ENCODE peak calls at places on chromosomes 7 and 10, in four cellular contexts. J is upper lobe of right lung, V is HCT116, I is PC-3. B is an unnamed sample. For H3K4me1 and H3K27me3, the result is how much of the 10 kb centered on the place peaks cover.

GRCh38 chr10:13959443-13960359 is 371.0 kb downstream of the FRMD4A start:
- DNase-seq in I (no peak), J (no peak), V (no peak), B (no peak)

GRCh38 chr7:31864646-31865045 is 177.6 kb downstream of the PPP1R17 start:
- DNase-seq in J (no peak), I (peak), V (no peak), B (no peak)

GRCh38 chr7:128000854-128001265 is 30.4 kb downstream of the LRRC4 start:
- DNase-seq in V (no peak), J (no peak), I (no peak), B (no peak)

GRCh38 chr10:88243847-88244730 is 339.0 kb downstream of the RNLS start:
- DNase-seq in I (no peak), J (peak), V (no peak), B (no peak)

GRCh38 chr10:98309366-98310355 is 41.7 kb upstream of the LOXL4 start:
- DNase-seq in I (peak), V (peak), J (peak), B (peak)

GRCh38 chr7:108247646-108248045 is 117.5 kb upstream of the LAMB4 start:
- DNase-seq in I (peak), V (no peak), J (no peak), B (no peak)

GRCh38 chr10:19922236-19922963 is 106.2 kb downstream of the PLXDC2 start:
- DNase-seq in J (no peak), V (no peak), I (peak), B (no peak)

GRCh38 chr7:84200859-84201258 is 6.3 kb upstream of the SEMA3A start:
- DNase-seq in I (peak), J (no peak), V (no peak), B (no peak)

GRCh38 chr10:69731184-69731583 is 70.5 kb upstream of the COL13A1 start:
- DNase-seq in I (peak), J (peak), V (no peak), B (no peak)

GRCh38 chr7:101537205-101537604 is 91.9 kb downstream of the MYL10 start:
- DNase-seq in I (peak), V (no peak), J (no peak), B (no peak)

GRCh38 chr10:58319599-58319998 is 15.2 kb upstream of the UBE2D1 start:
- DNase-seq in V (no peak), J (no peak), I (peak), B (no peak)

DNA sequence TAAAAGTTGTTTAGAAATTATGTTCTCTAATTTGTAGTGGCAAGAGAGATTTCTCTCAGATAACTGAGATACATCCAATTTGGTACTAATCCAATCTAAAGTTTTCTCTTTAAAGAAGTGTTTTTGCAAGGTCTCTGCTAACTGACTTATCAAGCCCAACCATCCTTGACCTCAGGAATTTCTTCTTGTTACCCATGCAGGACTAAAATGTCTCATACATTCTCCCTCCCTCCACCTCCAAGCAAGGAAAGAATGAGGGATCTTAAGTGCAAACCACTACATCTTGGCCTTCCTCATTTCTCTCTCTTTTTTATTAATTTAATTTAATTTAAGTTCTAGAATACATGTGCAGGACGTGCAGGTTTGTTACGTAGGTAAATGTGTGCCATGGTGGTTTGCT is 12.8 kb downstream of the NRAP start:
- DNase-seq in I (no peak), V (no peak), J (no peak), B (no peak)
- H3K4me1 ChIP-seq in I (under half), V (under half), J (under half), B (under half)

GRCh38 chr10:78945838-78946237 is 122.9 kb upstream of the ZMIZ1 start:
- DNase-seq in V (no peak), I (no peak), J (no peak), B (no peak)
- H3K27me3 ChIP-seq in V (under half), I (under half), J (under half), B (under half)

GRCh38 chr10:86960003-86960862 is 1.8 kb downstream of the SNCG start:
- DNase-seq in J (no peak), I (peak), V (peak), B (peak)
- H3K4me1 ChIP-seq in J (under half), I (under half), V (half or more), B (under half)

GRCh38 chr10:101294109-101294508 is 59.9 kb upstream of the BTRC start:
- DNase-seq in I (no peak), J (no peak), V (no peak), B (no peak)
- H3K27me3 ChIP-seq in I (under half), J (half or more), V (under half), B (under half)

DNA sequence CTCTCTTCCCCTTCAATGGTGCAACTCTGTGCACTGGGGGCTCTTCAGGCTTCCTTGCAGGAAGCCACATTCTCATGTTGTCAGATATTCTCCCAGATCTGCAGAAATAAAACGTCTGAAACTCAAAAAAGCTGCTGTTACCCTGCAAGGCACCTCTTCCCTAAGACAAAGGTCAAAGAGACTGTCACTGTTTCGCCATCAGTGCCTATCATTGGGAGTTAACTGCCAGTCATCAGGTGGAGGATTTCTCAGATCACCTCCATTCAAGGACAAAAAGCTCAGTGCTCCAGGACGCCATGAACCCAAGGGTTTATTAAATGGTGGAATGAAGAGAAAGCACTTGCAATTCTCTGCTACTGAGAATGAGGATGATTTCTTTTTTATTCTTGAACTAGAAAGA is 144.6 kb upstream of the PALS2 start:
- DNase-seq in J (no peak), V (no peak), I (no peak), B (no peak)
- H3K4me1 ChIP-seq in J (under half), V (under half), I (under half), B (under half)

GRCh38 chr7:50564630-50565558 is at the start of gene DDC:
- DNase-seq in V (no peak), J (no peak), I (no peak), B (peak)
- H3K27me3 ChIP-seq in V (under half), J (under half), I (under half), B (under half)

DNA sequence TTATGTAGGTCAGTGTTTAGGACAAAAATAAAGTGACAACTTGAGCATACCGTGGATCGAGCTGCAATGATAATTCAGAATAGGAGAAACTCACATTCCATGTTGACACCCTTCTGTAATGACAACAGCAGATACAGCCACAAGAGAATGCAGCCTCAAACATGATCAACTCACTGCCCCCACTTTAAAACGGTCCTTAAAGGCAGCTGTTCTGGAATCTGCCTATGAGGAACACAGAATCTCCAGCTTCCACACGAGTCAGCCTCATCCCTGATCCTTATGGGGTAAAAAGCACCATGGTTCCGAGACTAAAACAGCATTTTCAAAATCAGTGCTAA is 32.5 kb upstream of the DAGLB start:
- DNase-seq in V (no peak), I (no peak), J (no peak), B (no peak)
- H3K4me1 ChIP-seq in V (under half), I (under half), J (under half), B (under half)

DNA sequence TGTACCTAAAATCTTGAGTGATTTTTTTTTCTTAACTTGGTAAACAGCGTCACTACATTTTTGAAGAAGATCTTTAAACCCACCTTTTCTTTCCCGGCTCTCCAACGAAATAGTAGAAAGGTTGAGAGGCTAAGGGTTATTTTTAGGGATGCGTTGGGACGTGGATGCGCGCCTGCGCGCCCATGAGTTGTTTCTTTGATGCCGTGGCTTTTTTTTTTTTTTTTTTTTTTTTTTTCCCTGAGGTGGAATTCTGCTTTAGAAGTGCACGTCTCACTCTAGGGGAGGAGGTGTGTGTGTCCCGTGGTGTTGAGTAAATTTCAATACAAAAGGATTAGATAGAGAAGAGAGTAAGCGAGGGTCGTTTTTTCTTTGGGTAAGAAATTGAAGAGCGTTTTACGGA is 972 bp upstream of the SP8 start:
- DNase-seq in I (no peak), J (no peak), V (no peak), B (no peak)
- H3K27me3 ChIP-seq in I (half or more), J (half or more), V (under half), B (under half)

GRCh38 chr10:6178581-6178980 is 24.2 kb upstream of the PFKFB3 start:
- DNase-seq in J (peak), I (no peak), V (no peak), B (no peak)

GRCh38 chr10:6179078-6179477 is 23.7 kb upstream of the PFKFB3 start:
- DNase-seq in I (no peak), V (no peak), J (no peak), B (no peak)

GRCh38 chr10:6181249-6181648 is 21.5 kb upstream of the PFKFB3 start:
- DNase-seq in V (no peak), I (no peak), J (no peak), B (no peak)

GRCh38 chr10:6182454-6183098 is 20.2 kb upstream of the PFKFB3 start:
- DNase-seq in I (no peak), V (no peak), J (peak), B (peak)

GRCh38 chr10:6180480-6181110 is 22.1 kb upstream of the PFKFB3 start:
- DNase-seq in V (no peak), J (peak), I (no peak), B (no peak)
- H3K4me1 ChIP-seq in V (under half), J (under half), I (under half), B (under half)

DNA sequence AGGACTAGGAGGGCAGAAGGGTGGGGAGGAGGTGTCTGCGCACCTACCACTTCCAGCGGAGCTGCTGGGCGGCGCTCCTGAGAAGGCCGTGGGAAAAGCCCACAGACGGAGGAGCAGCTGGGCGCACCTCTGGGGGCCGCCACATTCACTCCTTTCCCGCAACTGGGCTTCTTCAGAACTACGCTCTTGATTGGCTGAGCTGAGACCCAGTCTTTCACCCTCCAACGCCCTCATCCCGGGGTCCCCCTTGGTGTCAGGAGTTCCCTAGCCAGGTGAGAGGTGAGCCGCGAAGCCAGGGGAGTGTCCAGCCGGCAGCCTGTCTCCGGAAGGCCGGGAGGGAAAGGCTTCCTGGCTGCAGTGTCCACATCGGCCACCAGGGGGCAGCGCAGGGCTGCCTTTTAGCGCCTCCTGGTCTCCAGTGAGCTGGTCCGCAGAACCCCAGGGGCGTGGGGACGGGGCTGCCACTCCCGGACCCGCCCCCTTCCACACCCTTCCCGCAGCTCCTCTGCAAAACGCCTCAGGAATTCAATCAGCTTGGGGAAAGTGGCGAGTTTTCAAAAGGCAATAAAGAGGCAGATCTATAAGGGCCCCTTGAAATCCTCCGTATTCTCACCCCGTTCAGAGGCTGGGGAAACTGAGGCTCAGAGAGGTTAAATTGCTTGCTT is 98.8 kb downstream of the CHST15 start:
- DNase-seq in I (peak), J (peak), V (peak), B (peak)
- H3K27me3 ChIP-seq in I (under half), J (under half), V (under half), B (under half)